ENCODE peak calls at places on chromosomes 11 and 22, in nine cellular contexts. B is foreskin fibroblast, M is mucosa of descending colon, N is progenitor cell of endocrine pancreas, H is cardiac fibroblast, P is gastrocnemius medialis, G is nephron progenitor cell, Q is OCI-LY7, E is bronchial epithelial cell. V is an unnamed sample.

GRCh38 chr11:113730887-113731726 is 25.0 kb upstream of the TMPRSS5 start:
- DNase-seq in B (peak), M (peak), N (no peak), H (peak), P (peak), G (peak), Q (peak), E (peak), V (peak)

GRCh38 chr11:8228206-8228605 is 35.5 kb downstream of the LMO1 start:
- DNase-seq in B (no peak), M (no peak), N (no peak), H (no peak), P (no peak), G (no peak), Q (no peak), E (no peak), V (no peak)

GRCh38 chr11:131643171-131643570 is 272.8 kb downstream of the NTM start:
- DNase-seq in B (no peak), M (no peak), N (no peak), H (no peak), P (no peak), G (no peak), Q (no peak), E (no peak), V (no peak)

GRCh38 chr11:46676436-46677158 is 23.8 kb downstream of the ARHGAP1 start:
- DNase-seq in B (no peak), M (no peak), N (no peak), H (no peak), P (no peak), G (no peak), Q (no peak), E (no peak), V (peak)

GRCh38 chr11:8617063-8617462 is 23.0 kb upstream of the STK33 start:
- DNase-seq in B (no peak), M (no peak), N (no peak), H (no peak), P (no peak), G (no peak), Q (no peak), E (no peak), V (no peak)

GRCh38 chr11:57484141-57484710 is 23.9 kb downstream of the RTN4RL2 start:
- DNase-seq in B (no peak), M (no peak), N (no peak), H (no peak), P (no peak), G (no peak), Q (peak), E (no peak), V (no peak)

GRCh38 chr11:114168691-114169090 is 109.2 kb downstream of the ZBTB16 start:
- DNase-seq in B (no peak), M (peak), N (no peak), H (no peak), P (no peak), G (no peak), Q (peak), E (no peak), V (no peak)

GRCh38 chr11:65452806-65453490 is 30.4 kb downstream of the NEAT1 start:
- DNase-seq in B (peak), M (no peak), N (no peak), H (peak), P (no peak), G (no peak), Q (no peak), E (peak), V (no peak)

GRCh38 chr11:2276999-2277328 is 6.6 kb upstream of the ASCL2 start:
- DNase-seq in B (no peak), M (peak), N (no peak), H (no peak), P (no peak), G (no peak), Q (no peak), E (no peak), V (no peak)

GRCh38 chr11:60906132-60906972 is at the start of gene PRPF19:
- DNase-seq in B (peak), M (peak), N (peak), H (peak), P (peak), G (peak), Q (peak), E (peak), V (peak)

GRCh38 chr22:46043339-46043738 is 66.4 kb upstream of the WNT7B start:
- DNase-seq in B (no peak), M (no peak), N (no peak), H (no peak), P (no peak), G (no peak), Q (no peak), E (no peak), V (no peak)

GRCh38 chr11:8234425-8234821 is 29.3 kb downstream of the LMO1 start:
- DNase-seq in B (no peak), M (no peak), N (no peak), H (no peak), P (no peak), G (no peak), Q (no peak), E (no peak), V (no peak)

GRCh38 chr11:1310772-1311468 is 1.5 kb upstream of the TOLLIP start:
- DNase-seq in B (no peak), M (no peak), N (no peak), H (no peak), P (no peak), G (no peak), Q (peak), E (no peak), V (no peak)

GRCh38 chr11:19458721-19459120 is 218.0 kb upstream of the E2F8 start:
- DNase-seq in B (no peak), M (no peak), N (no peak), H (no peak), P (no peak), G (no peak), Q (no peak), E (no peak), V (no peak)

GRCh38 chr11:32326522-32326921 is 108.8 kb downstream of the WT1 start:
- DNase-seq in B (no peak), M (no peak), N (no peak), H (peak), P (no peak), G (no peak), Q (no peak), E (no peak), V (no peak)

GRCh38 chr11:62804310-62805043 is 763 bp downstream of the NXF1 start:
- DNase-seq in B (peak), M (peak), N (no peak), H (peak), P (no peak), G (no peak), Q (peak), E (peak), V (no peak)

GRCh38 chr11:57370251-57370650 is 10.7 kb downstream of the PRG3 start:
- DNase-seq in B (peak), M (no peak), N (no peak), H (peak), P (no peak), G (no peak), Q (no peak), E (peak), V (no peak)

GRCh38 chr22:32325416-32325801 is 32.3 kb upstream of the RFPL3 start:
- DNase-seq in B (no peak), M (no peak), N (no peak), H (no peak), P (no peak), G (no peak), Q (no peak), E (no peak), V (no peak)

GRCh38 chr11:33461726-33462125 is 204.5 kb downstream of the HIPK3 start:
- DNase-seq in B (peak), M (no peak), N (no peak), H (no peak), P (no peak), G (no peak), Q (no peak), E (peak), V (no peak)

GRCh38 chr11:15720460-15720859 is 605.7 kb downstream of the INSC start:
- DNase-seq in B (no peak), M (no peak), N (no peak), H (peak), P (no peak), G (no peak), Q (no peak), E (no peak), V (no peak)

GRCh38 chr11:3984896-3985295 is 109.7 kb upstream of the RRM1 start:
- DNase-seq in B (peak), M (no peak), N (no peak), H (peak), P (no peak), G (no peak), Q (peak), E (no peak), V (peak)

GRCh38 chr11:94746721-94747120 is 21.4 kb upstream of the AMOTL1 start:
- DNase-seq in B (peak), M (no peak), N (no peak), H (no peak), P (no peak), G (no peak), Q (no peak), E (peak), V (no peak)

GRCh38 chr11:115202900-115203552 is 301.2 kb downstream of the CADM1 start:
- DNase-seq in B (no peak), M (no peak), N (no peak), H (no peak), P (no peak), G (no peak), Q (no peak), E (no peak), V (no peak)

GRCh38 chr11:61851128-61851899 is 23.2 kb downstream of the FADS2 start:
- DNase-seq in B (no peak), M (no peak), N (no peak), H (no peak), P (no peak), G (no peak), Q (no peak), E (no peak), V (no peak)

GRCh38 chr22:23401910-23402274 is 178.2 kb downstream of the IGLL1 start:
- DNase-seq in B (no peak), M (peak), N (no peak), H (no peak), P (no peak), G (peak), Q (no peak), E (no peak), V (no peak)

GRCh38 chr22:23401111-23401909 is 178.8 kb downstream of the IGLL1 start:
- DNase-seq in B (peak), M (no peak), N (no peak), H (peak), P (no peak), G (no peak), Q (no peak), E (peak), V (no peak)

GRCh38 chr22:23403720-23404688 is 176.1 kb downstream of the IGLL1 start:
- DNase-seq in B (no peak), M (no peak), N (no peak), H (peak), P (no peak), G (no peak), Q (no peak), E (no peak), V (no peak)

GRCh38 chr22:23403152-23403719 is 176.9 kb downstream of the IGLL1 start:
- DNase-seq in B (no peak), M (no peak), N (no peak), H (no peak), P (no peak), G (no peak), Q (no peak), E (no peak), V (no peak)

DNA sequence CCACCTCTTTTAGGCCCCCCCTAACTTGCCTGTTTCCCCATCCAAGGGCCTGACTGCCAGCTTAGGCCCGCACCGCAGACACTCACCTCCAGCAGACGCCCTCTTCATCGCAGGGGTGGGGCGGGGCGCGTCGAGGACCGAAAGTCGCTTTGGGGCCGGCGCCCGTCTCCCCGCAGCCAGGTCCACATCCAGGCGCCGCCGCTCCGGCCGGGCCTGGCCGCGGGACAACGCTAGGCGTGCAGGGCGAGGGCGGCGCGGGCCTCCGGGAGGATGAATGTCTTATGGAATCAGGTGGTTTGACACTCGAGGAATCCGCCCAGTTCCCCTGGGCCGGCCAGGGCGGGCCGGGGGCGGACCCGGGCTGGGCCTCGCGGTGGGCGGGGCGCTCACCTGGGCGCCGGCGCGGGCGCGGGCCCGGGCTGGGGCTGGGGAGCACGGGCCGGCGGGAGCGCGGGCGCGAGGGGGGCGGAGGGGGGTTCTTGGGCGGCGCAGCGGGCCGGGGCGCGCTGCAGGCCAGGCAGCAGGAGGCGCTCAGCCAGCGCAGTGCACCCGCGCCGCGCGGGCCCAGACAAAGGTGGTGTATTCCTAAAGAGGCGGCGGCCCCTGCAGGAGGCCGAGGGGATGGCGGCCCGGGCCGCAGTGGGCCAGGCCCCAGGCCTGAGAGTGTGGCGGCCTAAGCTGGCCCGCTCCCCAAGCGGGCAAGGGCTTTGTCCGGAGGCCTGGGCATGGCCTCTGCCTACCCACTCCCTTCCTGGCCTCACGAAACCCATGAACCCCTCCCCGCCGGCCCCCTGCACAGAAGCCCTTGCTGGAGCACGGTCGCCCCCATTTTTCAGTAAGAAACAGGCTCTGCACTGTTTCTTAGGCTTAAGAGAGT is 177.6 kb downstream of the IGLL1 start:
- DNase-seq in B (peak), M (peak), N (peak), H (peak), P (no peak), G (peak), Q (peak), E (peak), V (peak)
- TF ChIP-seq CTCF in B (peak), M (peak), N (peak), H (peak), P (no peak), G (peak), Q (peak), E (peak), V (peak)

GRCh38 chr11:101759771-101760450 is 154.9 kb upstream of the CEP126 start:
- DNase-seq in B (peak), M (no peak), N (no peak), H (peak), P (no peak), G (no peak), Q (no peak), E (peak), V (no peak)
- TF ChIP-seq CTCF in B (peak), M (no peak), N (no peak), H (no peak), P (no peak), G (no peak), Q (no peak), E (no peak), V (no peak)

DNA sequence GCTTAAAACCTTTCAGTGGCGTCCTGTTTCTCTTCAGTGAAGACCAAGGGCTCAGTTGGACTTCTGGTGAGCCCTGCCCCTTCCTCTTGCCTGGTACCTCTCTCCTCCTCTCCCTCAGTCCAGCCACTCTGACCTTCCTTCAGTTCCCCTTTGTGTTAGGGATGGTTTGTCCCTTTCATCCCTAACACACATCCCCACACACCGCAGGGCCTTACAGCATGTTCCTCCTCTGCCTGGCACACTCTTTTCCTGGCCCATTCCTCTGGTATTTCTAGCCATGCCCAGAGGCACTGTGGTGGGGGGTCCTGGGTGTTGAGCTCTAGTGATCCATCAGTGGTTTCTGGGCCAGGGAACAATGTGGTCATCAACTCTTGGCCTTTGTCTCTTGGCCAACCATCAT is 21.4 kb downstream of the GNAZ start:
- DNase-seq in B (no peak), M (no peak), N (no peak), H (no peak), P (no peak), G (no peak), Q (no peak), E (no peak), V (no peak)
- TF ChIP-seq CTCF in B (no peak), M (no peak), N (no peak), H (no peak), P (no peak), G (no peak), Q (no peak), E (no peak), V (no peak)

DNA sequence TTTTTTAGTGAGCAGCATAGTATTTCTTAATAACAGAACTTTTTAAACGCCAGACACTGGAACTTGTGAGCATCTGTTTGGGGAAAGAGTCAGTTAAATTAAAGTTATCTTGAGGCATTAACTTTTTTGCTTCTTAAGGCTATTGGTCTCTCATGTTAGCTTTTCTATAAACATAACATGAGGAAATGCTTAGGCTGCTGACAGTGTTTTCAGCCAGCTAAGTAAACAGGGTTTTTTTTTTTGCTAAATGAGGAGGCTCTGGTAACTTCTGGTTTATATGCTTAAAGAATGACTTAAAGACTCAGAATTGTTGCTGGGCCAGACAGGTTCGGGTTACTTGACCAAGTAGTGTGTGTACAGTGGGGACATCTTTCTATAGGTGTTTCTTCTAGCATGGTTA is 95.8 kb upstream of the ALKBH3 start:
- DNase-seq in B (no peak), M (no peak), N (no peak), H (peak), P (no peak), G (no peak), Q (no peak), E (no peak), V (no peak)
- TF ChIP-seq CTCF in B (no peak), M (no peak), N (no peak), H (no peak), P (no peak), G (no peak), Q (no peak), E (no peak), V (no peak)

DNA sequence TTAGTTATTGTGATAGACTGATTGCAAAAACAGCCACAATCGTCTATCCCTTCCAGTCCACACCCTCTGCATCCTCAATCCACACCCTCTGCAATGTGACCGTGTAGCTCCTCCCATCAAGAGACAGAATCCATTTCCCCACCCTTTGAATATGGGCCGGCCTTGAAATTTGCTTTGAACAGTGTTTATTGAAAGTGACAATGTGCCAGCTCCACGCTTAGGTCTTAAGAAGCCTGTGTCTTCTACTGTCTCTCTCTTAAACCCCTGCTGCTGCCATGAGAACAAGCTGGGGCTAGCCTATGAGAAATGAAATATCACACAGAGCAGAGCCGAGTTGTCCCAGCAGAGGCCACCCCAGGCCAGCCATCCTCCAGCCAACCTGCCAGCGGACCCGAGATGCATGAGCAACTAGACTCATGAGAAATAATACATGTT is 22.3 kb upstream of the MICAL2 start:
- DNase-seq in B (peak), M (peak), N (no peak), H (peak), P (no peak), G (no peak), Q (no peak), E (peak), V (no peak)
- TF ChIP-seq CTCF in B (peak), M (no peak), N (peak), H (peak), P (no peak), G (no peak), Q (no peak), E (peak), V (no peak)

DNA sequence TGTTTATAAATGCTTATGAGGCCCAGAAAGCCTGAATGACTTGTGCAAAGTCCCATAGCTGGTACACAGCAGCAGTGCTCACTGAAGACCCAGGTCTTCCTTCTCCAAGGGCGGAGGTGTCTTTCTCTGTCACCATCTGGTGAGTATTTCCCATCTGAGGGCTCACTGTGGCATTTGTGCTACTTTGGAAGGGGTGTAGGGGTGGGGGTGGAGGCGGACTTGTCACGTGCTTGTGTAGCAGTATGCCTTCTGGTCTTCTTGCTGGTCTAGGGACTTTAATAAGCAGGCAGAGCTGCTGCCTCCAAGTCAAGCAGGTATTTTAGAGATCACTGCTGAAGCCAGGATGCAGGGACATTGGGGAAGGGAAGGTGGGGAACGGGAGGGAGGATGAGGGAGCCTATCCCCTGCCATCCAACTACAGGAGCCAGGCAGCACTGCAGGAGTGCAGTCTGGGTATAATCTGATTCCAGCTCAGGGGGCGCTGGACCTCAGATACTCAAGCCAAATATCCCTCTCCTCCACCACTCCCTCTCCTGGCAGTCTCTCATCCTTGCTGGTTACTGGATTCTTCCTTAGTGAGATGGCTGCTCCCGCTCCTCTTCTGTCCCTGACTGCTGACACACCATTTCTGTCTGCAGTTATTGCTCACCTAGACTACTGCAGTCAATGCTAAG is 3.4 kb downstream of the ABCC8 start:
- DNase-seq in B (peak), M (no peak), N (no peak), H (peak), P (no peak), G (peak), Q (no peak), E (peak), V (peak)
- TF ChIP-seq CTCF in B (peak), M (no peak), N (peak), H (peak), P (no peak), G (peak), Q (peak), E (no peak), V (no peak)

GRCh38 chr11:69437001-69437875 is 44.2 kb upstream of the LINC01488 start:
- DNase-seq in B (no peak), M (no peak), N (peak), H (peak), P (no peak), G (peak), Q (no peak), E (peak), V (no peak)
- TF ChIP-seq CTCF in B (no peak), M (no peak), N (peak), H (no peak), P (no peak), G (no peak), Q (no peak), E (peak), V (no peak)